ENCODE peak calls at places on chromosomes 5 and 9, in nine cellular contexts. K is heart left ventricle, A is SK-N-SH, G is foreskin fibroblast, P is AG09309, C is fibroblast of the aortic adventitia, X is GM12864, O is endothelial cell of umbilical vein, B is thyroid gland. I is an unnamed sample.

GRCh38 chr9:84271004-84271886 is 69.3 kb downstream of the SLC28A3 start:
- DNase-seq in C (peak; percentile 33), G (peak; percentile 81), B (peak; percentile 96), A (peak; percentile 56), X (peak; percentile 18), K (peak; percentile 19), P (peak; percentile 13), O (peak; percentile 12), I (peak; percentile 64)

GRCh38 chr9:9819886-9820285 is 792.9 kb downstream of the PTPRD start:
- DNase-seq in A (no peak), G (no peak), K (no peak), O (no peak), X (no peak), B (no peak), P (no peak), C (no peak), I (no peak)

GRCh38 chr5:169803077-169803981 is 166.3 kb downstream of the DOCK2 start:
- DNase-seq in K (peak; percentile 39), P (peak; percentile 97), X (no peak), B (no peak), G (peak; percentile 98), C (peak; percentile 100), O (no peak), A (peak; percentile 59), I (peak; percentile 100)

GRCh38 chr9:81031422-81032029 is 657.8 kb downstream of the TLE1 start:
- DNase-seq in G (peak; percentile 24), A (no peak), X (no peak), P (no peak), O (no peak), B (no peak), C (no peak), K (no peak), I (no peak)

GRCh38 chr5:157390179-157390923 is 69.7 kb upstream of the NIPAL4 start:
- DNase-seq in X (no peak), O (peak; percentile 40), A (no peak), C (peak; percentile 57), K (no peak), B (no peak), G (peak; percentile 96), P (peak; percentile 62), I (peak; percentile 85)

GRCh38 chr5:174837919-174838902 is 113.8 kb downstream of the MSX2 start:
- DNase-seq in O (no peak), G (peak; percentile 90), B (no peak), X (no peak), P (peak; percentile 100), K (no peak), C (peak; percentile 66), A (peak; percentile 17), I (peak; percentile 80)

GRCh38 chr5:121019112-121019511 is 555.0 kb downstream of the PRR16 start:
- DNase-seq in C (no peak), K (no peak), A (no peak), G (peak; percentile 4), O (no peak), X (no peak), B (no peak), P (no peak), I (no peak)

GRCh38 chr9:7366121-7366520 is 433.5 kb downstream of the DMAC1 start:
- DNase-seq in O (no peak), B (no peak), A (no peak), X (no peak), G (peak; percentile 41), C (peak; percentile 27), K (no peak), P (no peak), I (peak; percentile 28)

GRCh38 chr9:76101472-76101871 is 211.0 kb downstream of the PCSK5 start:
- DNase-seq in B (no peak), G (no peak), A (no peak), P (no peak), X (no peak), K (no peak), O (no peak), C (no peak), I (no peak)

GRCh38 chr9:86563350-86563749 is 209.1 kb upstream of the TUT7 start:
- DNase-seq in P (peak; percentile 52), X (no peak), C (peak; percentile 27), O (no peak), G (peak; percentile 70), A (no peak), B (no peak), K (no peak), I (peak; percentile 60)

GRCh38 chr9:111399772-111400563 is 69.9 kb upstream of the OR2K2 start:
- DNase-seq in A (peak; percentile 7), B (no peak), C (peak; percentile 37), G (peak; percentile 30), O (peak; percentile 14), X (no peak), P (no peak), K (no peak), I (peak; percentile 10)

GRCh38 chr9:36993933-36994764 is 39.9 kb downstream of the PAX5 start:
- DNase-seq in G (no peak), K (no peak), X (peak; percentile 68), C (peak; percentile 33), O (no peak), B (no peak), P (no peak), A (peak; percentile 50), I (no peak)

GRCh38 chr9:6938447-6938846 is 180.7 kb downstream of the KDM4C start:
- DNase-seq in B (no peak), P (peak; percentile 96), G (peak; percentile 93), C (peak; percentile 94), O (no peak), A (no peak), X (no peak), K (peak; percentile 15), I (peak; percentile 98)

GRCh38 chr5:64158827-64159226 is 6.8 kb upstream of the RNF180 start:
- DNase-seq in A (no peak), G (peak; percentile 24), C (no peak), X (no peak), P (peak; percentile 5), K (no peak), O (no peak), B (no peak), I (no peak)

GRCh38 chr5:62385816-62386400 is 17.8 kb downstream of the DIMT1 start:
- DNase-seq in P (no peak), K (no peak), A (no peak), O (no peak), B (no peak), X (no peak), C (no peak), G (no peak), I (no peak)

GRCh38 chr9:23825143-23825531 is 903 bp downstream of the ELAVL2 start:
- DNase-seq in C (no peak), B (no peak), K (no peak), A (peak; percentile 67), G (no peak), O (no peak), X (no peak), P (no peak), I (no peak)

GRCh38 chr9:5510360-5510931 is at the start of gene PDCD1LG2:
- DNase-seq in G (peak; percentile 84), B (no peak), C (peak; percentile 87), P (peak; percentile 46), A (peak; percentile 32), K (no peak), O (peak; percentile 69), X (no peak), I (peak; percentile 79)

DNA sequence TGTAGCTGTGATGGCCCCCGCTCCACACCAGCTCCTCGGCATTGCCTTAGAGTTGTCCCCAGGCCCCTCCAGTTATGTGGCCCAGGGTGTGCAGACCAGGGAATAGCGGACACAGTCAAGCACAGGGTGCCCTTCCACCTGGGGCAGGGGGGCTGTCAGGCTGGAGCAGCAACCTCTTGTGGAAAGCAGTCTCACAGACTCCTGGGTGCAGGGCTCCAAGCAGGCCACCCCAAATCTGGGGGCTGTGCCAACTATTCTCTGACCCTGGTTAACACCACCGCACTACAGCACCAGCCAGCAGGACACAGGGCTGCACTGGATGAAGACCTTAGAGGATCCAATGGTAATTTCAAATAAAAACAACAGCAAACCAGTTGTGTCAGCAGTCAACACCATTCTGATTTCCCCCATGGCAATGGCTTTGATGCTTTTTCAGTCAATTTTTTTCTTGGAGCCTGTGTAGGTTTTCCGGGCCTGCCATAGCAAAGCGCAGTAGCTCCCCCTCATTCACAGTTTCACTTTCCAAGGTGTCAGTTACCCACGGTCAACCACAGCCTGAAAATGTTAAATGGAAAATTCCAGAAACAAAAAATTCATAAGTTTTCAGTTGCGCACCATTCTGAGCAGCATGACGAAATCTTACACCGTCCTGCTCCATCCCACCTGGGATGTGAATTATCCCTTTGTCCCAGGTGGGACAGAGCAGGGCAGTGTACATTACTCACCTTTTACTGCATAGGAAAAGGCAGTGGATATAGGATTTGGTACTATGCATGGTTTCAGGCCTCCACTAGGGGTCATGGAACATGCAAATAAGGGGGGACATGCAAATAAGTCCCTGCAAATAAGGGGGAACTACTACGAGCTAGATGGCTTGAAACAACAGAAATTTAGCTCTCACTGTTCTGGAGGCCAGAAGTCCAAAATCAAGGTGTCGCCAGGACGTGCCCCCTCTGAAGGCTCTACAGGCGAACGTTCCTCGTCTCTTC is 49.0 kb downstream of the C5orf15 start:
- DNase-seq in O (no peak), C (no peak), X (no peak), G (no peak), A (no peak), P (no peak), B (no peak), K (no peak), I (no peak)
- TF ChIP-seq CTCF in O (no peak), C (peak; percentile 25), X (no peak), G (no peak), A (no peak), P (no peak), B (no peak), K (no peak), I (no peak)

DNA sequence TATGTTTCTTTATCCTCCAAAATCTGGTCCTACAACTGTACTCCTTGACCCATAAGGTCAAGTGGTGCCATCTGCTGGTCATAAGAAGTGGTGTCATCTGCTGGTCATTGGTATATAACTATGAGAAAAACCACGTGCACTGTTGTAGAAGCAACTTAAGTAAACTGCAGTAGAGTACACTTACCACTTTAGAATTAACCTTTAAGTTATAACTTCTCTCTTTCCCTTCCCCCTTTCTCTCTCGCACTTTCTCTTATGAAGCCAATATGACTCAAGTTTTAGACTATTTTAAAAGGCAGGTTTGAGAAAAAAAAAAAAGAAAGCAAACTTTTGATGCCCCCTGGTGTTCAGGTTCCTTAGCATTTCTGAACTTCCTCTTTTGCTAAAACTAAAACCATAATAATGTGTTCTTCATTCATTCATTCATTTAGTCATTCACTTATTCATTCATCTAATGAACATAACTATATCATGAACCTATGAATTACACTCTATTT is 12.8 kb upstream of the MTAP start:
- DNase-seq in A (peak; percentile 34), B (peak; percentile 48), K (peak; percentile 44), G (peak; percentile 94), X (peak; percentile 64), O (peak; percentile 85), P (peak; percentile 83), C (peak; percentile 96), I (peak; percentile 93)
- H3K4me3 ChIP-seq in A (peak overlapping the region; percentile 10), B (no peak overlapping the region), K (peak overlapping the region; percentile 29), G (peak overlapping the region; percentile 7), X (no peak overlapping the region), O (peak overlapping the region; percentile 69), P (peak overlapping the region; percentile 9), C (peak overlapping the region; percentile 54), I (peak overlapping the region; percentile 52)

GRCh38 chr5:68464424-68464823 is 248.9 kb downstream of the PIK3R1 start:
- DNase-seq in G (peak; percentile 45), K (no peak), B (peak; percentile 14), P (no peak), C (no peak), A (no peak), X (no peak), O (no peak), I (peak; percentile 46)
- TF ChIP-seq CTCF in G (no peak), K (no peak), B (no peak), P (no peak), C (no peak), A (no peak), X (no peak), O (no peak), I (no peak)

GRCh38 chr5:111935835-111936234 is 178.8 kb upstream of the NREP start:
- DNase-seq in B (no peak), O (no peak), X (no peak), C (no peak), G (no peak), P (no peak), A (no peak), K (no peak), I (no peak)
- H3K4me3 ChIP-seq in B (no peak overlapping the region), O (no peak overlapping the region), X (no peak overlapping the region), C (no peak overlapping the region), G (no peak overlapping the region), P (no peak overlapping the region), A (no peak overlapping the region), K (no peak overlapping the region), I (no peak overlapping the region)